ENCODE peak calls at places on chromosomes 5 and 9, in eight cellular contexts. One of them, this sample, is unnamed.

GRCh38 chr9:6788175-6789016 is 30.6 kb downstream of the KDM4C start:
- DNase-seq in CD4-positive, alpha-beta T cell: no peak
- DNase-seq in M059J: peak; percentile 65
- DNase-seq in 8988T: peak; percentile 42
- DNase-seq in WTC11: peak; percentile 22
- DNase-seq in T-helper 2 cell: no peak
- DNase-seq in GM18507: no peak
- DNase-seq in GM04503: peak; percentile 22
- DNase-seq in this sample: no peak

GRCh38 chr9:115591584-115591984 is 473.6 kb upstream of the TNC start:
- DNase-seq in T-helper 2 cell: no peak
- DNase-seq in WTC11: peak; percentile 47
- DNase-seq in M059J: peak; percentile 99
- DNase-seq in 8988T: peak; percentile 26
- DNase-seq in GM04503: peak; percentile 96
- DNase-seq in GM18507: no peak
- DNase-seq in CD4-positive, alpha-beta T cell: no peak
- DNase-seq in this sample: no peak

GRCh38 chr9:98081477-98082219 is 25.1 kb downstream of the NANS start:
- DNase-seq in WTC11: no peak
- DNase-seq in GM04503: peak; percentile 15
- DNase-seq in M059J: peak; percentile 66
- DNase-seq in T-helper 2 cell: no peak
- DNase-seq in CD4-positive, alpha-beta T cell: no peak
- DNase-seq in 8988T: peak; percentile 59
- DNase-seq in GM18507: no peak
- DNase-seq in this sample: no peak

GRCh38 chr9:73269430-73270101 is 117.9 kb downstream of the ANXA1 start:
- DNase-seq in CD4-positive, alpha-beta T cell: no peak
- DNase-seq in WTC11: no peak
- DNase-seq in M059J: peak; percentile 25
- DNase-seq in GM04503: no peak
- DNase-seq in T-helper 2 cell: no peak
- DNase-seq in GM18507: no peak
- DNase-seq in 8988T: no peak
- DNase-seq in this sample: no peak

GRCh38 chr5:19739691-19740090 is 248.3 kb downstream of the CDH18 start:
- DNase-seq in CD4-positive, alpha-beta T cell: no peak
- DNase-seq in WTC11: no peak
- DNase-seq in 8988T: no peak
- DNase-seq in GM04503: no peak
- DNase-seq in M059J: peak; percentile 9
- DNase-seq in T-helper 2 cell: no peak
- DNase-seq in GM18507: no peak
- DNase-seq in this sample: no peak

GRCh38 chr5:170597109-170597741 is 93.4 kb downstream of the KCNIP1 start:
- DNase-seq in CD4-positive, alpha-beta T cell: no peak
- DNase-seq in GM18507: no peak
- DNase-seq in T-helper 2 cell: no peak
- DNase-seq in WTC11: no peak
- DNase-seq in M059J: peak; percentile 95
- DNase-seq in 8988T: no peak
- DNase-seq in GM04503: peak; percentile 69
- DNase-seq in this sample: no peak

GRCh38 chr5:144102979-144103378 is 67.5 kb downstream of the YIPF5 start:
- DNase-seq in GM04503: no peak
- DNase-seq in CD4-positive, alpha-beta T cell: no peak
- DNase-seq in T-helper 2 cell: no peak
- DNase-seq in GM18507: no peak
- DNase-seq in M059J: no peak
- DNase-seq in WTC11: no peak
- DNase-seq in 8988T: no peak
- DNase-seq in this sample: no peak

GRCh38 chr5:151041577-151042268 is 21.3 kb downstream of the GPX3 start:
- DNase-seq in T-helper 2 cell: no peak
- DNase-seq in GM18507: no peak
- DNase-seq in M059J: no peak
- DNase-seq in WTC11: no peak
- DNase-seq in 8988T: no peak
- DNase-seq in GM04503: no peak
- DNase-seq in CD4-positive, alpha-beta T cell: no peak
- DNase-seq in this sample: no peak

GRCh38 chr9:120928720-120929389 is 2.3 kb upstream of the TRAF1 start:
- DNase-seq in T-helper 2 cell: peak; percentile 66
- DNase-seq in CD4-positive, alpha-beta T cell: peak; percentile 82
- DNase-seq in GM18507: no peak
- DNase-seq in GM04503: no peak
- DNase-seq in M059J: peak; percentile 36
- DNase-seq in WTC11: peak; percentile 77
- DNase-seq in 8988T: peak; percentile 87
- DNase-seq in this sample: peak; percentile 50

GRCh38 chr9:107874591-107875374 is 385.2 kb upstream of the KLF4 start:
- DNase-seq in M059J: no peak
- DNase-seq in GM18507: no peak
- DNase-seq in CD4-positive, alpha-beta T cell: no peak
- DNase-seq in 8988T: no peak
- DNase-seq in GM04503: no peak
- DNase-seq in WTC11: no peak
- DNase-seq in T-helper 2 cell: no peak
- DNase-seq in this sample: no peak

This sample was measured in T follicular helper cell.